ENCODE peak calls at places on chromosomes 12 and 14, in four cellular contexts. T is PC-3, A is PC-9, P is MM.1S. Q is an unnamed sample. For H3K9me2, the result is how much of the 10 kb centered on the place peaks cover.

GRCh38 chr12:115088328-115088994 is 404.5 kb upstream of the TBX3 start:
- DNase-seq in T (no peak), A (no peak), P (no peak), Q (peak)

GRCh38 chr14:61226015-61226654 is 55.0 kb downstream of the TMEM30B start:
- DNase-seq in T (no peak), A (no peak), P (no peak), Q (no peak)

GRCh38 chr12:111826316-111826715 is 15.7 kb upstream of the MAPKAPK5 start:
- DNase-seq in T (no peak), A (no peak), P (no peak), Q (peak)

GRCh38 chr14:51908086-51908485 is 47.7 kb downstream of the GNG2 start:
- DNase-seq in T (no peak), A (no peak), P (no peak), Q (peak)

GRCh38 chr14:24337144-24337823 is 2.4 kb upstream of the ADCY4 start:
- DNase-seq in T (no peak), A (no peak), P (no peak), Q (no peak)

GRCh38 chr12:117646595-117646994 is 285.2 kb upstream of the NOS1 start:
- DNase-seq in T (no peak), A (no peak), P (no peak), Q (no peak)

GRCh38 chr12:75913502-75914110 is 118.0 kb downstream of the PHLDA1 start:
- DNase-seq in T (no peak), A (no peak), P (no peak), Q (no peak)

GRCh38 chr12:32583535-32583934 is 95.6 kb upstream of the DNM1L start:
- DNase-seq in T (peak), A (no peak), P (no peak), Q (peak)

GRCh38 chr12:45216983-45217485 is 1.1 kb downstream of the ANO6 start:
- DNase-seq in T (peak), A (no peak), P (no peak), Q (peak)

GRCh38 chr12:98440165-98440581 is 75.2 kb upstream of the TMPO start:
- DNase-seq in T (peak), A (peak), P (no peak), Q (peak)

GRCh38 chr14:98458702-98459101 is 813.3 kb downstream of the BCL11B start:
- DNase-seq in T (no peak), A (no peak), P (no peak), Q (no peak)
- H3K9me2 ChIP-seq in T (under half), A (under half), P (under half), Q (under half)

GRCh38 chr14:92945544-92945943 is 22.6 kb downstream of the CHGA start:
- DNase-seq in T (no peak), A (no peak), P (no peak), Q (no peak)
- H3K9me2 ChIP-seq in T (under half), A (under half), P (under half), Q (under half)

GRCh38 chr14:75476274-75476995 is 45.8 kb upstream of the BATF start:
- DNase-seq in T (no peak), A (no peak), P (no peak), Q (no peak)

GRCh38 chr14:75482366-75482765 is 39.9 kb upstream of the BATF start:
- DNase-seq in T (no peak), A (no peak), P (no peak), Q (no peak)

GRCh38 chr14:75479770-75480600 is 42.3 kb upstream of the BATF start:
- DNase-seq in T (no peak), A (no peak), P (no peak), Q (no peak)

GRCh38 chr14:75477881-75478280 is 44.4 kb upstream of the BATF start:
- DNase-seq in T (no peak), A (no peak), P (no peak), Q (no peak)
- H3K9me2 ChIP-seq in T (under half), A (under half), P (under half), Q (under half)

DNA sequence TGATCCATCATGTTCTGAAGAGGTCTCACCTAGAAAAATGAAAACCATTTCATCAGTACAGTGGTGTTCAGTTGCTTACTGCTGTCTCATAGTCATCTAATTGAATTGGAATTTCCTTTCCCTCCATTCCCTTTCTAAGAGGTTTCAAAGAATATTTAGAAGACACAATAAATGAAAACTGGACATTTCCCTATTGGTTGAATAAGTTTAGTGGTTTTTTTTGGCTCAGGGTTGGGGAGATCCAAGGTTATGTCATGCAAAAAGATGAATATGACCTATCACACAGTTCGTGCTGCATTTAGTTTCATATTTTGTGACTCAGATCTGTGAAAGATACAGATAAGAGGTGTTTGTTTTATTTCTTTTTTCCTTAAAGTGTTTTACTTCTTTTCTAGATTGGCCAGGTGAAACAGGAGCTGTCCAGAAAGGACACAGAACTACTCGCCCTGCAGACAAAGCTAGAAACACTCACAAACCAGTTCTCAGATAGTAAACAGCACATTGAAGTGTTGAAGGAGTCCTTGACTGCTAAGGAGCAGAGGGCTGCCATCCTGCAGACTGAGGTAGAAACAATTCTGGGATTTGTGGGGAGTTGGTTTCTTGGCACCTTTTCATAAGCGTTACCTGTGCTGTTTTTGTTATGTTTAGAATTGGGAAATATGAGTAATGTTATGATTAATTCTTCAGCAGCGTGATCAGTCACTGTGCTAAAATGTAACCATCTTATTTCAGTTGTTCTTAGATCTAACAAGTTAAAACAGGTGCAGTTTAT is 124.6 kb downstream of the ERC1 start:
- DNase-seq in T (peak), A (peak), P (no peak), Q (peak)
- H3K9me2 ChIP-seq in T (under half), A (under half), P (under half), Q (under half)

GRCh38 chr12:122235741-122236140 is 9.9 kb upstream of the DIABLO start:
- DNase-seq in T (no peak), A (no peak), P (no peak), Q (no peak)
- H3K9me2 ChIP-seq in T (under half), A (under half), P (under half), Q (under half)

GRCh38 chr12:51172515-51173431 is at the start of gene TFCP2:
- DNase-seq in T (peak), A (peak), P (peak), Q (peak)

GRCh38 chr12:51174501-51174900 is 1.6 kb upstream of the TFCP2 start:
- DNase-seq in T (no peak), A (no peak), P (no peak), Q (no peak)

GRCh38 chr12:51177897-51178296 is 5.0 kb upstream of the TFCP2 start:
- DNase-seq in T (no peak), A (no peak), P (no peak), Q (no peak)

DNA sequence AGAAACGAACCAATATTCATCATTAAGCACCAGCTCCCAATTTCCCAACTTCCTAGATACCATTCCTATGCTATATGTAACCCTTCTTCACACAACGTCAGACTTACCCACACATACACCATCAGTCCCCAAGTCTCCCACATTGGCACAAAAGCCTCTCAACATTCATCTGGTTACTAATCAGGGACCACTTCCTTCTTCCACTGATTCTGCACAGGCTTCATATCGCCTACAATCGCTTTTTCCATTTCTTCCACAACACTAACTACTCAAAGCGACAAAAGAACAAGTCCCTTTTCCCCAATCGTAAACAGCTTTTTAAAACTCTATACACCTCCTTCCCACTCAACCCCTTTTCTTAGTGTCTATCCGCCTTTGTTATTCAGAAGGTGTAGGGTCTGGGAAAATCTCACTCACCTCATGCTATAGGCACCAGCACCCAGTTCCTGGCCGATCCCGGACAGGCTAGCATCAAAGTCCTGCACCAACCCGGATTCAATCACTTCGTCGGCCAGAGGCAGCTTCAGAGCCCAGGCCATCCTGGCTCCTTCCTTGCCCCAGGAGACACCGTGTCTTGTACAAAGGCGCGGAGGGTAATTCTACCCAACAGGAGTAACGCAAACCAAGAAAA is 936 bp downstream of the TFCP2 start:
- DNase-seq in T (peak), A (no peak), P (no peak), Q (peak)
- H3K9me2 ChIP-seq in T (under half), A (under half), P (under half), Q (under half)

DNA sequence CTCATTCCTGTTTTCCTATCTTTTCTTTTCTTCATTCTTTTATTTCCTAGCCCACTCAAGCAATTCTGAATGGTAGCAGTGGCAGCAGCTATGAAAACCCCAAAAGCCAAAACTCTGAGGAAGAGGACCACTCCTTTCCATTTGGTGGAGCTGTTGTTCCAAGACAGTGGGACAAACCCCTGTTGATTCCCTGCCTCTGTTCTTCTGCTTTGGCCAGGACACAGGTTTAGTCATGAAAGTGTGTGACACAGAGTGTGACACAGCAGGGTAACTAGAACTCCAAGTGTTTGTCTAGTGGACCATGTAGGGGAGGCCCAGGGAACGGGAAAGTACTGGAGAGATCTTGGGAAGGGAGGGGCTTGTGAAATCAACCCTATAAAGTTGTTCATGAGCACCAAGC is 71.1 kb downstream of the PTCSC3 start:
- DNase-seq in T (peak), A (no peak), P (no peak), Q (peak)
- H3K9me2 ChIP-seq in T (under half), A (under half), P (under half), Q (under half)

DNA sequence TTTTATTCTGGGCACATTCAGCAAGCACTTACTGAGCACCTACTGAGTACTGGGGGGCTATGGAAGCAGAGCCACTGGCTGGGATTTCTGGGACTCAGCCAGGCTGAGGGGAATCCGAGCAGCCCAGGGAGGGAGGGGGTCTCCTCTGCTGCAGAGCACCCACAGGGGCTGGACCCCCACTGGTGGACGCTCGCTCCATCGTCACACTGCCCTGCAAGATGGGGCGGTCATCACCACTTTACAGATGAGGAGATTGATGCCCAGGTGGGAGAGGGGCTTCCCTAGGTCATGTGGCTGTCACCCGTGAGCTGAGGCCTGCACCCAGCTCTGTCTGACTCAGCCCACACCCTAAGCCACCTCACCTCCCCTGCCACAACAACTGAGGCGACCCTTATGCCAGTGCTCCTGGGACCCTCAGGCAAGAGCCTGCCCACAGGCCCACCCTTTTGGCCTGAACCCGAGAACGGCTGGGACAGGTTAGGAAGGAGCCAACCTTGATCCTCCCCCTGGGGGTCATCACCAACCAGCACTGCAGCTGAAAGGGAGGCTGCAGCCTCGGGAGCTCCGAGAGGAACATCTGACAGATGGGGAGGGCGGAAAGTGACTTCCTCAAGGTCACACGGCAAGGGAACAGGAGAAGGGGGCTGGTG is 74.4 kb downstream of the SERPINA3 start:
- DNase-seq in T (no peak), A (no peak), P (no peak), Q (no peak)
- H3K9me2 ChIP-seq in T (under half), A (under half), P (under half), Q (under half)

GRCh38 chr12:50344775-50345174 is 51.6 kb downstream of the FAM186A start:
- DNase-seq in T (no peak), A (no peak), P (no peak), Q (no peak)

GRCh38 chr12:50338920-50339319 is 55.6 kb upstream of the LIMA1 start:
- DNase-seq in T (no peak), A (no peak), P (no peak), Q (no peak)

GRCh38 chr12:50344245-50344644 is 52.2 kb downstream of the FAM186A start:
- DNase-seq in T (no peak), A (no peak), P (no peak), Q (no peak)
- H3K9me2 ChIP-seq in T (under half), A (under half), P (under half), Q (under half)

Q was measured in GM23248.